ENCODE peak calls at places on chromosomes 13 and 19, in six cellular contexts. L is GM12878, N is NT2/D1, Z is HCT116, Y is K562, A is H1. R is an unnamed sample.

GRCh38 chr19:49335071-49335783 is at the start of gene CD37:
- DNase-seq in L (no peak), N (no peak), Z (no peak), Y (peak; percentile 49), A (no peak), R (no peak)

GRCh38 chr19:38877781-38878574 is at the start of gene RINL:
- DNase-seq in L (no peak), N (no peak), Z (no peak), Y (peak; percentile 48), A (no peak), R (no peak)

GRCh38 chr13:23681253-23681652 is 111.0 kb downstream of the TNFRSF19 start:
- DNase-seq in L (no peak), N (no peak), Z (no peak), Y (no peak), A (no peak), R (no peak)

GRCh38 chr13:102912599-102912998 is 66.8 kb downstream of the ERCC5 start:
- DNase-seq in L (no peak), N (no peak), Z (no peak), Y (no peak), A (no peak), R (no peak)

GRCh38 chr19:35716735-35716984 is 1.1 kb upstream of the KMT2B start:
- DNase-seq in L (no peak), N (no peak), Z (no peak), Y (no peak), A (no peak), R (no peak)

GRCh38 chr13:108922108-108922507 is 292.7 kb downstream of the MYO16 start:
- DNase-seq in L (no peak), N (no peak), Z (no peak), Y (no peak), A (no peak), R (no peak)

GRCh38 chr13:112638919-112639318 is 50.9 kb upstream of the ATP11A start:
- DNase-seq in L (no peak), N (no peak), Z (no peak), Y (no peak), A (no peak), R (no peak)

GRCh38 chr13:42732073-42732472 is 49.3 kb upstream of the FAM216B start:
- DNase-seq in L (no peak), N (peak; percentile 18), Z (no peak), Y (no peak), A (no peak), R (no peak)

GRCh38 chr19:1133471-1133929 is 29.7 kb downstream of the GPX4 start:
- DNase-seq in L (peak; percentile 79), N (no peak), Z (peak; percentile 34), Y (peak; percentile 69), A (no peak), R (no peak)

GRCh38 chr19:2081873-2082810 is 14.0 kb downstream of the MOB3A start:
- DNase-seq in L (no peak), N (no peak), Z (no peak), Y (no peak), A (no peak), R (no peak)

GRCh38 chr19:32692727-32693061 is 1.1 kb downstream of the NUDT19 start:
- DNase-seq in L (no peak), N (no peak), Z (no peak), Y (no peak), A (no peak), R (no peak)
- TF ChIP-seq ZNF274 in L (no peak), N (no peak), Z (no peak), Y (no peak), A (no peak), R (no peak)

DNA sequence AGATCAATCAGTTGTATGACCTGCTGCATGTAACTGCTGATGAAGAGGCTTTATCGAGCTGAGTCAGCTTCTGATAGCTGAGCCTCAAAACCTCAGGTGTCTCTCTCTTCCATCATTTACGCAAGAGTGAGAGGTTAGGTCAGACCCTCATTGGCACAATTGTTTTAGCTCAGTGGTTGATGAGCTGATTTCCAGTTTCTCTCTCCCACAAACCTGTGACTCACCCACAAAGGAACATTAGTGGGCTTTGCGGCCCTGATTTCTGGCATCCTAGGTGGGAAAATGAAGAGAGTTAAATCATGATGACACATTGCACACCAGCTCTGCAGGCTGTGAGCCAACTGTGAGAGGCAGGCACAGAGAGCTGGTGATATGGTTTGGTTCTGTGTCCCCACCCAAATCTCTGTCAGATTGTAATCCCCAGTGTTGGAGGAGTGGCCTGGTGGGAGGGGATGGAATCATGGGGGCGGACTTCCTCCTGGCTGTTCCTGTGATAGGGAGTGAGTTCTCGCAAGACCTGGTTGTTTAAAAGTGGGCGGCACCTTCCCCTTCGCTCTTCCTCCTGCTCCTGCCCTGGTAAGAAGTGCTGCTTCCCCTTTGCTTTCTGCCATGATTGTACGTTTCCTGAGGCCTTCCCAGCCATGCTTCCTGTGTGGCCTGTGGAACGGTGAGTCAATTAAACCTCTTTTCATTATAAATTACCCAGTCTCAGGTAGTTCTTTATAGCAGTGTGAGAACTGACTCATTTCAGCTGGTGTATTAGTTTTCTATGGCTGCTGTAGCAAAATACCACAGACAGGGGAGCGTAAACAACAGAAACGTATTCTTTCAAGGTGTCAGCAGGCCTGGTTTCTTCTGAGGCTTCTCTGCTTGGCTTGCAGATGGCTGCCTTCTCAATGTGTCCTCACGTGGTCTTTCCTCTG is 33.5 kb upstream of the TMTC4 start:
- DNase-seq in L (no peak), N (no peak), Z (no peak), Y (no peak), A (no peak), R (no peak)
- TF ChIP-seq ZNF274 in L (no peak), N (no peak), Z (no peak), Y (no peak), A (no peak), R (no peak)

GRCh38 chr19:50509366-50509765 is 1.6 kb downstream of the JOSD2 start:
- DNase-seq in L (no peak), N (no peak), Z (no peak), Y (peak; percentile 40), A (no peak), R (no peak)
- TF ChIP-seq ZNF274 in L (no peak), N (no peak), Z (no peak), Y (no peak), A (no peak), R (no peak)

GRCh38 chr13:67238277-67238859 is 8.2 kb upstream of the PCDH9 start:
- DNase-seq in L (no peak), N (no peak), Z (peak; percentile 4), Y (peak; percentile 11), A (no peak), R (peak; percentile 16)
- TF ChIP-seq ZNF274 in L (no peak), N (no peak), Z (no peak), Y (no peak), A (no peak), R (no peak)

DNA sequence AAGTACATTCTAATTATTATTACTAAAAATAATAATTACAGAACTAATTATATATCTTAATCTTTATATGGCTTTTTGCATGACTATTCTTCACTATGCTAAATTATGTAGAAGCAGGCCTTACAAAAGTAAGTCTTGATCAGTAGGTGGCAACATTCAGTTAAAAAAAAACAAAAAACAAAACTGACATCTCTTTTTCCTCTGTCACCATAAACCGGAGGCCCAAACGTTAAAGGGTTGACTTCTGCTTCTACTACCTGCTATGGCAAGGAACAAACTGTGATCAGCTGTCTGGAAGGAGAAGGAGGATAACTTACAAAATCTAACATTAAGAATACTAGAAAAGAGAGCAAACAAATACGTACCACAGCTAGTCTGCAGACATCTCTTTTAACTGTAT is 1525.6 kb downstream of the SLITRK1 start:
- DNase-seq in L (no peak), N (no peak), Z (no peak), Y (no peak), A (no peak), R (no peak)
- TF ChIP-seq ZNF274 in L (no peak), N (no peak), Z (no peak), Y (no peak), A (no peak), R (no peak)

DNA sequence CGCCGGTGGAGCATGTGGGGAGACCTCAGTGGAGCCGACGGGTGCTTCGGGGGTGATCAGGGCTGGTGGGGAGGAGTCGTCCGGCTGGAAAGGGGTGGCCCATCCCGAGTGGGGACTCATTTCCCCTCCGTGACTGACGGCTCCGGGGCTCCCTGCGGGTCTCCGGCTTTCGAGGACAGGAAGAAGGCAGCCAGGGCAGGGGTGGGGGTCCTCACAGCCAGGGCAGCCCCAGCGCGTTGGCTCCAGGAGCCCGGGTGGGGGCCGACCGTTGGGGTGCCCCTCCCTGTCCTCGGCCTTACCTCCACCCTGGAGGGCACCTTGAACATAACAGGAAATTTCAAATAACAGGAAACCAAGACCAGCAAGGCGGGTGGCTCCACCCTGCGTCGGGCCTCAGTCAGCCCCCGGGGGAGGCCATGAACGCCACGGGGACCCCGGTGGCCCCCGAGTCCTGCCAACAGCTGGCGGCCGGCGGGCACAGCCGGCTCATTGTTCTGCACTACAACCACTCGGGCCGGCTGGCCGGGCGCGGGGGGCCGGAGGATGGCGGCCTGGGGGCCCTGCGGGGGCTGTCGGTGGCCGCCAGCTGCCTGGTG is at the start of gene S1PR4:
- DNase-seq in L (no peak), N (no peak), Z (no peak), Y (no peak), A (no peak), R (no peak)
- TF ChIP-seq ZNF274 in L (no peak), N (no peak), Z (no peak), Y (no peak), A (no peak), R (no peak)

DNA sequence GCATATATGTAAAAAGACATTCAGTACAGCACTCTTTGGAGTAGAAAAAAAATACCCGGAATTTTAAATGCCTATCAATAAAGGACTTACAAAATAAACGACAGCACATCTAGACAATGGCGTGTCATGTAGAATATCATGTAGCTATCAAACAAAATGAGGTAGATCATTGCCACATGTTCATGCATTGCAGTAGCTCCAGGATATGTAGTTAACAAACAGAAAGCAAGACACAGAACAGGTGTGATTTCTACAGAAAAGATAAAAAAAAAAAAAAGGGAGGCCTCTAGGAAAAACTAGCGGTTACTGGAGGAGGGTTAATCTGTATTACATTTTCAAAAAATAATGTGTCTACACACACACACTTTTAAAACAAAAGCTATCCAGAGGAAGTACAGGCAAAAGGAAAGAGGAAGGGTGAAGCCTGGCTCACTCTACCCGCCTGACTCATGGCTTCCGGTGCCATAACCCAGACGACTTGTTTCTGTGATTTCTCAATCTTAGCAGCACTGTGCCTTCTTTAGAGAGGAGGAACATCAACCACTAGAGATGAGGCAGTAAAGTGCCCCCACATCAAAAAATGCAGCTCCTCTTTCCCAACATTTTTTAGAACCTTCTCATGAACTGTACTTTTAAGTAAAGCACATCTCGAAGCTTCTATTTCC is 6.9 kb downstream of the KCTD12 start:
- DNase-seq in L (peak; percentile 47), N (no peak), Z (no peak), Y (no peak), A (no peak), R (no peak)
- TF ChIP-seq ZNF274 in L (no peak), N (no peak), Z (no peak), Y (no peak), A (no peak), R (no peak)

DNA sequence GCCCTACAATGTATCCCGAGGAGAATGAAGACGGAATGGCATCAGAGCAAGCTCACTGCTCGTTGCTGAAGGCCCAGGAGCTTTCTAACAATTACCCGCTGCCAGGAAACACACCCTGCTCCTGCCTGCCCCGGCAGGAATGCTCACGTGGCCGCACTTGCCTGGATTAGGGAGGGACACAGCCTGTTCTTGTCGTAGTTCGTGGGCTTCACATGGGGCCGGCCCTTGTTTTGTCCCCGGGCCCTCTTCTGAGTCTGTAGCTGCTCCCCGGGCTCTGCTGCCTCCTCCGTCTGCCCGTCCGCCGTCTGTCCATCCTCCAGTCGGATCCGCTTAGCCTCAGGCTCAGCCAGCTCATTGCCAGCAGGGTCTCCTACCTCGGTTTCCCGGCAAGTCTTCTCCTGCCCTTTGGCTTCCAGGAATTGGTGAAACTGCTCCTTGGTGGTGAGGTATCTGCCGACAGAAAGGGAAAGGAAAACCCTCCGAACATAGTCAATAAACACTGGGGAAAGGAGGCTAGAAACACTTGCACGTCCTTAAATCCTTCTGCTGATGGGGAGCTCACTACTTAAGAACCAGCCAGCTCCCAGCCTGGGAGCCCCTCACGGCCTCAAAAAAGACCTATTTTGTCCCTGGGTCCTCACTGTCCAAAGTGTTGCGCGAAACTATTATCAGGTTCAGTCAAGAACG is 934 bp downstream of the DUS3L start:
- DNase-seq in L (no peak), N (no peak), Z (no peak), Y (no peak), A (no peak), R (no peak)
- TF ChIP-seq ZNF274 in L (no peak), N (no peak), Z (no peak), Y (no peak), A (no peak), R (no peak)